ENCODE peak calls at places on chromosome 18, in ten cellular contexts. E is mammary epithelial cell; O is endodermal cell; R is astrocyte; S is gastrocnemius medialis; Y is GM23338; F is HCT116; X is OCI-LY7; J is bronchial epithelial cell; V is CD8-positive, alpha-beta T cell. B is an unnamed sample.

GRCh38 chr18:74742573-74742972 is 144.9 kb downstream of the ZNF407 start:
- DNase-seq in F (no peak), E (peak; percentile 9), O (no peak), Y (no peak), X (no peak), J (no peak), S (no peak), V (no peak), R (peak; percentile 60), B (no peak)

GRCh38 chr18:24949908-24950307 is 402.1 kb downstream of the ZNF521 start:
- DNase-seq in F (no peak), R (no peak), Y (no peak), X (no peak), E (no peak), J (no peak), V (no peak), O (no peak), S (no peak), B (no peak)

GRCh38 chr18:44602380-44602779 is 78.3 kb upstream of the SETBP1 start:
- DNase-seq in F (no peak), X (no peak), Y (no peak), J (peak; percentile 59), S (no peak), R (peak; percentile 89), V (no peak), E (peak; percentile 75), O (no peak), B (no peak)

GRCh38 chr18:9617006-9617542 is 2.7 kb upstream of the PPP4R1 start:
- DNase-seq in O (no peak), V (no peak), E (no peak), R (no peak), J (no peak), S (no peak), X (no peak), F (no peak), Y (no peak), B (no peak)

GRCh38 chr18:9386872-9387271 is 52.3 kb downstream of the TWSG1 start:
- DNase-seq in O (no peak), S (no peak), F (no peak), X (no peak), Y (no peak), V (no peak), J (no peak), R (no peak), E (no peak), B (no peak)

GRCh38 chr18:45920367-45920766 is 46.8 kb downstream of the EPG5 start:
- DNase-seq in V (no peak), J (peak; percentile 85), E (peak; percentile 89), F (no peak), R (peak; percentile 51), S (peak; percentile 77), Y (no peak), X (no peak), O (no peak), B (peak; percentile 61)

GRCh38 chr18:79548621-79548985 is 131.0 kb upstream of the CTDP1 start:
- DNase-seq in R (no peak), Y (no peak), F (no peak), X (no peak), O (no peak), J (no peak), E (no peak), S (no peak), V (no peak), B (no peak)

GRCh38 chr18:9716780-9717563 is 8.9 kb downstream of the RAB31 start:
- DNase-seq in S (no peak), Y (no peak), R (no peak), J (no peak), V (no peak), O (no peak), X (peak; percentile 3), F (no peak), E (no peak), B (no peak)

GRCh38 chr18:35290070-35290735 is at the start of gene ZSCAN30:
- DNase-seq in J (peak; percentile 83), Y (peak; percentile 98), E (peak; percentile 95), O (peak; percentile 99), X (peak; percentile 87), F (peak; percentile 91), S (peak; percentile 95), R (peak; percentile 90), V (peak; percentile 95), B (peak; percentile 95)

GRCh38 chr18:35291166-35291565 is 1.1 kb upstream of the ZSCAN30 start:
- DNase-seq in E (no peak), X (no peak), O (no peak), S (no peak), Y (no peak), J (no peak), V (no peak), F (no peak), R (no peak), B (no peak)

DNA sequence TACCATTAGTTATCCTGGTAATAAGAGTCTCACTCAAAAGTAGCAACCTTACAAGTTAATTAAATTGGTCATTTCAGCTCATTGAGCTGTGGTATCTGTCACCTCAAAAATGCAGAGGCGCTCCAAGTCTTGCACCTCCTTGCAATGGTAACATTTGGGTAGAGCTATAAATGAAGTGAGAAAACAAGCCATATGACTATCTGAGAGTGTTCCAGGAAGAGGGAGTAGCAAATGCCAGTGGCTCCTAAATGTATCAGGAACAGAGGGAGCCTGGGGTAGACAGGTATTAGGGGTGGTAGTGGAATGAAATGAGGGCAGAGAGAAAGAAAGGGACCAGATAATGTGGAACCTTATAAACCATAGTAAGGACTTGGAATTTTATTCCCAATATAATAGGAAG is 6.0 kb upstream of the ZSCAN30 start:
- DNase-seq in O (no peak), J (no peak), X (no peak), Y (no peak), F (no peak), R (no peak), E (no peak), V (no peak), S (no peak), B (no peak)
- TF ChIP-seq CTCF in O (no peak), J (no peak), X (no peak), Y (no peak), F (no peak), R (no peak), E (no peak), V (no peak), S (no peak), B (no peak)

DNA sequence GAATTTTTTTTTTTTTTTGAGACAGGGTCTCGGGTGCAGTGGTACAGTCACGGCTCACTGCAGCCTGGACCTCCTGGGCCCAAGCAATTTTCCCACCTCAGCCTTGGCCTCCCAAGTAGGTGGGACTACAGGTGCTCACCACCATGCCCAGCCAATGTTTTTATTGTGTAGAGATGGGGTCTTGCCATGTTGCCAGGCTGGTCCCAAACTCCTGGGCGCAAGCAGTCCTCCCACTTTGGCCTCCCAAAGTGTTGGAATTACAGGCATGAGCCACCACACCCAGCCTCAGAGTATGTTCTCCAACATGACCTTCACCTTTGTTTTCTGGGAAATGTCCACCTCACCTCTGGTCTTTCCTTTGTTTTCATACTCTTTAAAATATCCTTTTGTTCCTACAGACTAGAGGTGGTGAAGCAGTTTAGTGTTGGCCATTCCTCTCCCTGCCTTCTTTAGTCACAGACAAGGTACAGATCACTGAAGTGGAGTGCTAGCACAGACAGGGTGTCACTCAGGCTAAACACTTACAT is 19.5 kb upstream of the MOCOS start:
- DNase-seq in Y (no peak), X (no peak), F (no peak), E (no peak), J (no peak), V (no peak), R (no peak), O (no peak), S (no peak), B (no peak)
- H3K36me3 ChIP-seq in Y (peaks cover 49% of the 10 kb centered on the region), X (peaks cover 77% of the 10 kb centered on the region), F (peaks cover 30% of the 10 kb centered on the region), E (peaks cover 36% of the 10 kb centered on the region), J (peaks cover 7% of the 10 kb centered on the region), V (peaks cover 42% of the 10 kb centered on the region), R (peaks cover 36% of the 10 kb centered on the region), O (peaks cover 83% of the 10 kb centered on the region), S (peaks cover 7% of the 10 kb centered on the region), B (peaks cover 33% of the 10 kb centered on the region)

GRCh38 chr18:23238152-23238531 is 102.9 kb downstream of the CABLES1 start:
- DNase-seq in E (no peak), R (peak; percentile 89), V (no peak), X (no peak), F (no peak), S (peak; percentile 37), J (peak; percentile 62), Y (no peak), O (no peak), B (peak; percentile 76)

GRCh38 chr18:23239350-23239692 is 104.0 kb downstream of the CABLES1 start:
- DNase-seq in R (no peak), V (no peak), O (no peak), Y (no peak), X (peak; percentile 74), E (no peak), J (no peak), S (no peak), F (no peak), B (no peak)

GRCh38 chr18:23236876-23237468 is 101.7 kb downstream of the CABLES1 start:
- DNase-seq in F (no peak), R (no peak), O (no peak), Y (no peak), J (no peak), S (no peak), X (no peak), E (no peak), V (no peak), B (no peak)

GRCh38 chr18:23238651-23239349 is 103.5 kb downstream of the CABLES1 start:
- DNase-seq in F (no peak), R (peak; percentile 44), E (no peak), X (no peak), J (no peak), V (no peak), Y (peak; percentile 32), O (no peak), S (no peak), B (no peak)

DNA sequence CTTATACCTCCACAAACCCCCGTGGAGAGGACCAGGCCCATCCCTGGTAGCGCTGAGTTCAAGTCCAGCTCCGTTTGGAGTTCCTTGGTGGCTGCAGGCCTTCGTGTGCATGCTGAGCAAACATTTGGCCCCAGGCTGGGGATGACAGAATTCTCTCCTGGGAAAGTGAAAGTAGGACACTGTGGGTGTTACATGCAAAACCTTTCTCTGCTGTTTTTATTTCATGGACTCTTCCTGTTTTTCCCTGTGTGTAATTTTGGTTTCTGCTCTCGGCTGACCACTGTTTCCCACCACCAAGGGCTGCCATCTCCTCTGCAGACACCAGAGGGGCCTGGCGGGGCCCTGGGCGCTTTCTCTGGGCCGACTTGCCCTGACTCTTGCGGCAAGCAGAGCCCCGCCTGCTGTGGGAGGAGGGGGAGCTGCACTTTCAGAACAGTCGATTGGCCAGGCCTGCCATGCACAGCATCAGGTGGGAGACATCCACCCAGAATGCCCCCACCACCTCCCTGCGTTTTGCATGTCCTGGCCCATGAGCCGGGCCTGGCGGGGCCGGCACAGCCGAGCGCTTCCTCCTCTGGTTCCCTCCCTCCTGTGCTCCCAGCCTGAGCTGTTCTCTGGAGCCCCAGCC is 102.4 kb downstream of the CABLES1 start:
- DNase-seq in O (peak; percentile 77), F (no peak), E (peak; percentile 53), Y (peak; percentile 45), V (peak; percentile 43), X (peak; percentile 93), J (peak; percentile 46), S (peak; percentile 36), R (peak; percentile 55), B (peak; percentile 59)
- H3K4me3 ChIP-seq in O (no peak overlapping the region), F (no peak overlapping the region), E (peak overlapping the region; percentile 32), Y (no peak overlapping the region), V (peak overlapping the region; percentile 28), X (peak overlapping the region; percentile 43), J (peak overlapping the region; percentile 23), S (peak overlapping the region; percentile 48), R (peak overlapping the region; percentile 18), B (peak overlapping the region; percentile 4)

DNA sequence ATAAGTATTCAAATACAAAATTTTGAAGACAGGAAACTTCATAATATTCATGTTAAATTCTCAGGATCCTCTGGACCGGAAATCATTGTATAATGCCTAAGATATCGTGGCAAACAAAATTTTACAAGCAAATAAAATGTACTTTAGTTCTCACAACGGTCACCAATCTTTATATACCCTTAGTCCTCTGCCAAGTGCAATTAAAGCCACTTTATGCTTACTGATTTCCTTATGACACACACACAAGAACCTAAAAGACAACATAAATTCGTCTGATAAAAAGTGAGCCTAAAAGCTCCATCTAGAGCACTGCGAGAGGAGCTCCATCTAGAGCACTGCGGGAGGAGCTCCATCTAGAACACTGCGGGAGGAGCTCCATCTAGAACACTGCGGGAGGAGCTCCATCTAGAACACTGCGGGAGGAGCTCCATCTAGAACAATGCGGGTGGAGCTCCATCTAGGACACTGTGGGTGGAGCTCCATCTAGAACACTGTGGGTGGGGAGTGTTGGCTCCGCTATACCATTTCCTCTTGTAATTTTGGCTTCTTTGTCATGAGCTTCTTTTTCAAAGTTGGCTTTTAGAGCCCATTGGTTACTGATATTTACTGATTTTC is 15.9 kb downstream of the ATP8B1 start:
- DNase-seq in Y (no peak), J (no peak), X (no peak), R (no peak), E (no peak), F (no peak), S (no peak), V (no peak), O (no peak), B (no peak)
- TF ChIP-seq CTCF in Y (no peak), J (no peak), X (no peak), R (no peak), E (no peak), F (no peak), S (no peak), V (no peak), O (no peak), B (no peak)